ENCODE peak calls at places on chromosomes 6 and 20, in four cellular contexts. Q, R, N and G are unnamed samples. For H3K27me3, the result is how much of the 10 kb centered on the place peaks cover.

GRCh38 chr6:118705799-118706481 is 54.5 kb upstream of the CEP85L start:
- DNase-seq in R (no peak), Q (peak), N (no peak), G (no peak)

GRCh38 chr6:4707011-4707410 is 69.2 kb upstream of the CDYL start:
- DNase-seq in Q (no peak), R (no peak), N (no peak), G (no peak)

GRCh38 chr20:36060676-36061075 is 92.3 kb downstream of the CNBD2 start:
- DNase-seq in N (no peak), R (no peak), Q (no peak), G (no peak)

GRCh38 chr6:23621026-23621425 is 505.0 kb upstream of the NRSN1 start:
- DNase-seq in Q (no peak), N (no peak), R (no peak), G (no peak)

GRCh38 chr20:51198238-51198637 is 175.3 kb upstream of the KCNG1 start:
- DNase-seq in R (no peak), N (no peak), Q (no peak), G (no peak)

GRCh38 chr6:40798069-40798770 is 211.1 kb upstream of the LRFN2 start:
- DNase-seq in N (no peak), Q (no peak), R (no peak), G (no peak)

GRCh38 chr6:118921084-118921483 is 13.9 kb downstream of the MCM9 start:
- DNase-seq in Q (no peak), R (no peak), N (no peak), G (no peak)

GRCh38 chr6:153564803-153565202 is 433.7 kb upstream of the RGS17 start:
- DNase-seq in N (no peak), R (no peak), Q (no peak), G (no peak)

GRCh38 chr6:6678811-6679210 is 90.3 kb downstream of the LY86 start:
- DNase-seq in R (no peak), Q (no peak), N (no peak), G (no peak)

GRCh38 chr6:151240036-151240685 is 394 bp downstream of the AKAP12 start:
- DNase-seq in R (no peak), Q (peak), N (peak), G (peak)

GRCh38 chr6:135268740-135269139 is 87.6 kb downstream of the MYB start:
- DNase-seq in Q (no peak), N (no peak), R (no peak), G (no peak)

GRCh38 chr6:55713411-55713810 is 134.4 kb upstream of the HMGCLL1 start:
- DNase-seq in Q (no peak), N (no peak), R (no peak), G (no peak)

GRCh38 chr20:53718142-53718481 is 124.5 kb upstream of the ZNF217 start:
- DNase-seq in N (no peak), R (no peak), Q (no peak), G (no peak)

GRCh38 chr6:15533379-15534044 is 129.3 kb downstream of the DTNBP1 start:
- DNase-seq in R (no peak), N (no peak), Q (no peak), G (peak)

GRCh38 chr6:8195040-8195713 is 92.8 kb upstream of the EEF1E1 start:
- DNase-seq in Q (peak), N (peak), R (no peak), G (no peak)

GRCh38 chr20:19661717-19662637 is 96.1 kb upstream of the RIN2 start:
- DNase-seq in R (peak), Q (peak), N (peak), G (peak)
- H3K27me3 ChIP-seq in R (under half), Q (under half), N (half or more), G (under half)

DNA sequence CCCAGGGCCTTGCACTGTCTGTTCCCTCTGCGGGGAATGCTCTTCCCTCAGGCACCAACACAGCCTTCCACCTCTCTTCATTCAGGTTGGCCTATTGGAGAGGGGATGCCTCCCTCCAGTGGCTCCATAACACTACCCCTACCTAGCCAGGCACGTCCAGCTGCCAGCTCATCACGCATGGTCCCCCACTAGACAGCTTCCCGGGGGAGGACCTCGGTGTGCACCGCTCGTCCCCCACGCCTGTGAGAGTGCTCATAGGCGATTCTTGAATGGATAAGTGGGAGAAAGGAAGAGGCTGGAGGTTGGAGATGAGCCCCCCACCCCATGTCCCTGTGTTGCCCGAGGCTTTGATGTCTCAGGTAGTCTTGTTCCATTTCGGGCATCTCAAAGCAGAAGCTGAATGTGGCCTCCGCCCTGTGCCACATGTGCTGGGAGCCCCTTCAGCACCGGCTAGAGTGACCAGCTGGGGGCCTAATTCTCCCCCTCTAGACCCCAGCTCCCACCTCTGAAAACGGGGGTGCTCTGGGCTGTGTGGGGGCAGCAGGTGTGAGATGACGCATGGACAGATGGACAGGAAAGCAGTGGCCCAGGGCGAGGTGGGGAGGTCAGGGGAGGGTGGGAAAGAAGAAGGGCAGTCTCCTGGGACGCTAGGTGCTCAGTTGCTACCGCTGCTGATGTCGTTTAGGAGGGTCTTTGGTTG is 333.0 kb downstream of the TAF4 start:
- DNase-seq in R (no peak), Q (no peak), N (no peak), G (no peak)
- H3K27me3 ChIP-seq in R (under half), Q (under half), N (under half), G (under half)

GRCh38 chr20:31871602-31871954 is 1.1 kb downstream of the TTLL9 start:
- DNase-seq in N (no peak), R (no peak), Q (no peak), G (no peak)
- H3K27me3 ChIP-seq in N (under half), R (under half), Q (under half), G (under half)

DNA sequence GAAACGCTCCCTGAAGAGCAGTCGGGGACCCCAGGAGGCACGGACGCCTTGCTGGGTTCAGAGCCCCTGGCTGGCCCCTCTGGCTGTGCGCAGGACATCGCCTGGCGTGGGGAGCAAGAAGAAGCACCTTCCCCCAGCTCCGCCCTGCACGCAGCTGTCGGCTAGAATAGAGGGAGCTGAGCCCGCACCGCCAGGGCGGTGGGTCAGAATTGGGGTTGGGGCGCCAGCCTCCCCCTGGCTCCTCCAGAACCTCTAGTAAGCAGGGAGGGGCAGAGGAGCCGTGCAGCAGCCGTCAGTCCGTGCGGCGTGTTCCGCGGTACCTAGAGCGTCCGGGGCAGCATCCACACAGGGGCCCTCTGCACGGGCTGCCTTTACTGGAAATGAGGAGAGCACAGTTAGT is 53.2 kb downstream of the KCNQ2 start:
- DNase-seq in N (no peak), R (no peak), Q (no peak), G (no peak)
- H3K27me3 ChIP-seq in N (under half), R (under half), Q (under half), G (under half)

DNA sequence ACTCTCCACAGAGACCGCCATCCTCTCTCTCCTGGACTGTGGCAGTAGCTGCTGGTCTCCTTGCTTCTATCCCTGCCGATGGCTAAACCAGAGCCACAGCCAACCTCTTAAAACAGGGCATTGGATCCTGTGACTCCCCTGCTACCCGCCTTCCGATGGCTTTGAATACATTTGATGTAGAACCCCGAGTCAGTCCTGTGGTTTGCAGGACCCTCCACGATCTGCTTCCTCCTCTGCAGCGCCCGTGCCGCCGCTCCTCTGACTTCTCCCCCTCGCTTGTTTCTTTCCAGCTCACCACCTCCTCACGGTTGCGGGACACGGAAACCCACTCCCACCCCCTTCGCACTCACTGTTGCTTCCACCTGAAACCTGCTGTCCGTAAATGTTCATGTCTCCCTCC is 68.0 kb downstream of the GFOD1 start:
- DNase-seq in R (no peak), Q (no peak), N (no peak), G (no peak)
- H3K27me3 ChIP-seq in R (under half), Q (under half), N (under half), G (under half)

GRCh38 chr20:62233684-62234083 is 4.6 kb upstream of the OSBPL2 start:
- DNase-seq in N (no peak), Q (no peak), R (no peak), G (no peak)
- H3K27me3 ChIP-seq in N (under half), Q (under half), R (under half), G (under half)

GRCh38 chr6:132484680-132485018 is 28.3 kb downstream of the STX7 start:
- DNase-seq in Q (peak), R (no peak), N (no peak), G (no peak)

GRCh38 chr6:132490024-132490423 is 22.9 kb downstream of the STX7 start:
- DNase-seq in Q (no peak), R (no peak), N (no peak), G (no peak)

GRCh38 chr6:132490478-132491204 is 22.3 kb downstream of the STX7 start:
- DNase-seq in N (no peak), Q (no peak), R (no peak), G (no peak)

GRCh38 chr6:132489376-132489775 is 23.5 kb downstream of the STX7 start:
- DNase-seq in N (no peak), R (no peak), Q (no peak), G (no peak)

GRCh38 chr6:132487762-132488161 is 25.2 kb downstream of the STX7 start:
- DNase-seq in Q (no peak), N (no peak), R (no peak), G (no peak)
- H3K27me3 ChIP-seq in Q (under half), N (under half), R (under half), G (under half)